ENCODE peak calls at places on chromosome 5, in eight cellular contexts. O is bronchial epithelial cell, L is retina, N is SJSA1, C is progenitor cell of endocrine pancreas, B is Right ventricle myocardium superior, M is ELR, R is IMR-90. A is an unnamed sample.

GRCh38 chr5:170216262-170216864 is 16.4 kb upstream of the C5orf58 start:
- DNase-seq in C (no peak), R (peak), N (peak), O (peak), B (no peak), M (peak), L (peak), A (no peak)

GRCh38 chr5:14871573-14872069 is at the start of gene ANKH:
- DNase-seq in M (peak), R (peak), N (peak), O (peak), C (peak), L (peak), B (peak), A (peak)

GRCh38 chr5:134735243-134735642 is 3.1 kb upstream of the CAMLG start:
- DNase-seq in L (no peak), N (no peak), O (no peak), M (no peak), R (no peak), C (no peak), B (no peak), A (no peak)

GRCh38 chr5:15683332-15683731 is 183.4 kb downstream of the FBXL7 start:
- DNase-seq in O (no peak), R (peak), L (no peak), B (peak), N (no peak), C (no peak), M (peak), A (no peak)

GRCh38 chr5:55597014-55597981 is 62.5 kb upstream of the PLPP1 start:
- DNase-seq in M (peak), B (peak), C (no peak), R (peak), O (peak), L (no peak), N (peak), A (no peak)

GRCh38 chr5:173537228-173537627 is 79.2 kb downstream of the BOD1 start:
- DNase-seq in C (no peak), B (no peak), O (no peak), R (no peak), L (no peak), N (no peak), M (no peak), A (no peak)

GRCh38 chr5:43652537-43653302 is 49.7 kb downstream of the NNT start:
- DNase-seq in N (no peak), O (no peak), C (no peak), R (no peak), B (no peak), M (no peak), L (no peak), A (no peak)

GRCh38 chr5:168991991-168992390 is 308.9 kb downstream of the SLIT3 start:
- DNase-seq in O (no peak), R (no peak), N (no peak), M (no peak), L (no peak), C (no peak), B (no peak), A (no peak)

GRCh38 chr5:118592678-118593328 is 395.5 kb downstream of the DTWD2 start:
- DNase-seq in O (no peak), L (no peak), N (no peak), R (no peak), C (no peak), B (no peak), M (peak), A (no peak)

GRCh38 chr5:116454417-116454927 is 120.2 kb downstream of the SEMA6A start:
- DNase-seq in L (peak), O (no peak), B (peak), N (peak), C (no peak), R (peak), M (peak), A (peak)

GRCh38 chr5:113034182-113034773 is 57.7 kb downstream of the DCP2 start:
- DNase-seq in O (no peak), B (no peak), R (peak), N (peak), C (no peak), L (no peak), M (peak), A (no peak)

GRCh38 chr5:115382989-115383388 is 86.5 kb upstream of the CCDC112 start:
- DNase-seq in O (no peak), L (no peak), B (no peak), M (no peak), R (no peak), C (no peak), N (no peak), A (no peak)

GRCh38 chr5:133050500-133050899 is 1.3 kb upstream of the HSPA4 start:
- DNase-seq in L (no peak), M (no peak), N (peak), O (no peak), C (no peak), B (no peak), R (no peak), A (no peak)

GRCh38 chr5:148791334-148791667 is 35.1 kb upstream of the ADRB2 start:
- DNase-seq in B (no peak), M (peak), R (peak), L (no peak), N (no peak), C (no peak), O (peak), A (no peak)

GRCh38 chr5:20157089-20157488 is 169.1 kb upstream of the CDH18 start:
- DNase-seq in C (no peak), L (no peak), R (no peak), N (no peak), O (no peak), B (no peak), M (no peak), A (no peak)

GRCh38 chr5:35316611-35317307 is 86.5 kb upstream of the PRLR start:
- DNase-seq in O (peak), B (no peak), N (no peak), C (no peak), R (no peak), L (no peak), M (no peak), A (no peak)

GRCh38 chr5:139848508-139849100 is 53.0 kb downstream of the PSD2 start:
- DNase-seq in O (no peak), B (peak), L (no peak), M (no peak), C (no peak), N (no peak), R (no peak), A (no peak)

GRCh38 chr5:14946813-14947640 is 75.4 kb upstream of the ANKH start:
- DNase-seq in M (peak), O (peak), R (no peak), C (no peak), B (no peak), N (no peak), L (no peak), A (no peak)

GRCh38 chr5:142798099-142798768 is 28.1 kb downstream of the ARHGAP26 start:
- DNase-seq in C (no peak), B (no peak), N (no peak), O (no peak), R (no peak), L (no peak), M (no peak), A (no peak)

A was measured in brain pericyte.